ENCODE peak calls at places on chromosomes 6 and 20, in ten cellular contexts. One of them, this sample, is unnamed.

GRCh38 chr20:63895886-63896135 is 885 bp downstream of the DNAJC5 start:
- DNase-seq in astrocyte of the cerebellum: no peak
- DNase-seq in fibroblast of lung: peak
- DNase-seq in GM23248: peak
- DNase-seq in fibroblast of pulmonary artery: peak
- DNase-seq in left ventricle myocardium inferior: no peak
- DNase-seq in SK-N-SH: no peak
- DNase-seq in aorta: no peak
- DNase-seq in A549: no peak
- DNase-seq in ascending aorta: no peak
- DNase-seq in this sample: peak

GRCh38 chr20:12053348-12053747 is 135.7 kb downstream of the BTBD3 start:
- DNase-seq in GM23248: peak
- DNase-seq in ascending aorta: no peak
- DNase-seq in left ventricle myocardium inferior: no peak
- DNase-seq in A549: no peak
- DNase-seq in astrocyte of the cerebellum: peak
- DNase-seq in SK-N-SH: no peak
- DNase-seq in fibroblast of pulmonary artery: peak
- DNase-seq in aorta: no peak
- DNase-seq in fibroblast of lung: peak
- DNase-seq in this sample: peak

GRCh38 chr6:19812512-19813119 is 24.6 kb upstream of the ID4 start:
- DNase-seq in astrocyte of the cerebellum: peak
- DNase-seq in fibroblast of lung: peak
- DNase-seq in A549: peak
- DNase-seq in ascending aorta: no peak
- DNase-seq in aorta: no peak
- DNase-seq in left ventricle myocardium inferior: no peak
- DNase-seq in SK-N-SH: peak
- DNase-seq in fibroblast of pulmonary artery: peak
- DNase-seq in GM23248: peak
- DNase-seq in this sample: peak

GRCh38 chr6:23735151-23735550 is 390.9 kb upstream of the NRSN1 start:
- DNase-seq in A549: no peak
- DNase-seq in fibroblast of lung: no peak
- DNase-seq in ascending aorta: no peak
- DNase-seq in SK-N-SH: no peak
- DNase-seq in aorta: no peak
- DNase-seq in left ventricle myocardium inferior: no peak
- DNase-seq in GM23248: peak
- DNase-seq in astrocyte of the cerebellum: no peak
- DNase-seq in fibroblast of pulmonary artery: no peak
- DNase-seq in this sample: no peak

GRCh38 chr6:46220351-46221220 is 49.8 kb upstream of the ENPP5 start:
- DNase-seq in A549: no peak
- DNase-seq in ascending aorta: no peak
- DNase-seq in left ventricle myocardium inferior: no peak
- DNase-seq in SK-N-SH: no peak
- DNase-seq in aorta: no peak
- DNase-seq in astrocyte of the cerebellum: no peak
- DNase-seq in GM23248: no peak
- DNase-seq in fibroblast of pulmonary artery: peak
- DNase-seq in fibroblast of lung: no peak
- DNase-seq in this sample: no peak

GRCh38 chr6:26032387-26033131 is 54.7 kb upstream of the HFE start:
- DNase-seq in aorta: peak
- DNase-seq in fibroblast of lung: peak
- DNase-seq in fibroblast of pulmonary artery: peak
- DNase-seq in SK-N-SH: no peak
- DNase-seq in ascending aorta: no peak
- DNase-seq in GM23248: peak
- DNase-seq in astrocyte of the cerebellum: no peak
- DNase-seq in left ventricle myocardium inferior: no peak
- DNase-seq in A549: no peak
- DNase-seq in this sample: peak

GRCh38 chr20:46151936-46152335 is 33.8 kb downstream of the CD40 start:
- DNase-seq in GM23248: no peak
- DNase-seq in fibroblast of lung: no peak
- DNase-seq in aorta: no peak
- DNase-seq in ascending aorta: no peak
- DNase-seq in SK-N-SH: peak
- DNase-seq in fibroblast of pulmonary artery: no peak
- DNase-seq in A549: peak
- DNase-seq in astrocyte of the cerebellum: no peak
- DNase-seq in left ventricle myocardium inferior: no peak
- DNase-seq in this sample: no peak

GRCh38 chr6:145147559-145147958 is 587.8 kb downstream of the EPM2A start:
- DNase-seq in A549: no peak
- DNase-seq in astrocyte of the cerebellum: peak
- DNase-seq in left ventricle myocardium inferior: no peak
- DNase-seq in SK-N-SH: no peak
- DNase-seq in fibroblast of lung: peak
- DNase-seq in ascending aorta: no peak
- DNase-seq in GM23248: peak
- DNase-seq in fibroblast of pulmonary artery: no peak
- DNase-seq in aorta: no peak
- DNase-seq in this sample: peak

GRCh38 chr6:142960098-142960497 is 15.1 kb upstream of the HIVEP2 start:
- DNase-seq in A549: no peak
- DNase-seq in fibroblast of lung: no peak
- DNase-seq in aorta: no peak
- DNase-seq in astrocyte of the cerebellum: no peak
- DNase-seq in GM23248: peak
- DNase-seq in fibroblast of pulmonary artery: peak
- DNase-seq in ascending aorta: no peak
- DNase-seq in SK-N-SH: no peak
- DNase-seq in left ventricle myocardium inferior: no peak
- DNase-seq in this sample: peak

GRCh38 chr6:170297577-170298330 is 6.9 kb upstream of the DLL1 start:
- DNase-seq in left ventricle myocardium inferior: no peak
- DNase-seq in GM23248: no peak
- DNase-seq in fibroblast of pulmonary artery: no peak
- DNase-seq in aorta: no peak
- DNase-seq in astrocyte of the cerebellum: no peak
- DNase-seq in A549: no peak
- DNase-seq in fibroblast of lung: no peak
- DNase-seq in ascending aorta: peak
- DNase-seq in SK-N-SH: no peak
- DNase-seq in this sample: no peak

GRCh38 chr6:170290306-170291128 is at the start of gene DLL1:
- DNase-seq in ascending aorta: peak
- DNase-seq in astrocyte of the cerebellum: no peak
- DNase-seq in fibroblast of lung: no peak
- DNase-seq in SK-N-SH: peak
- DNase-seq in fibroblast of pulmonary artery: peak
- DNase-seq in GM23248: peak
- DNase-seq in A549: no peak
- DNase-seq in aorta: peak
- DNase-seq in left ventricle myocardium inferior: peak
- DNase-seq in this sample: peak

GRCh38 chr6:158649289-158650143 is at the start of gene SYTL3:
- DNase-seq in A549: no peak
- DNase-seq in GM23248: peak
- DNase-seq in left ventricle myocardium inferior: no peak
- DNase-seq in astrocyte of the cerebellum: no peak
- DNase-seq in SK-N-SH: no peak
- DNase-seq in fibroblast of pulmonary artery: peak
- DNase-seq in aorta: peak
- DNase-seq in ascending aorta: peak
- DNase-seq in fibroblast of lung: peak
- DNase-seq in this sample: peak

GRCh38 chr6:32223258-32224235 is at the start of gene NOTCH4:
- DNase-seq in astrocyte of the cerebellum: no peak
- DNase-seq in A549: no peak
- DNase-seq in ascending aorta: peak
- DNase-seq in left ventricle myocardium inferior: peak
- DNase-seq in fibroblast of lung: no peak
- DNase-seq in SK-N-SH: no peak
- DNase-seq in GM23248: no peak
- DNase-seq in fibroblast of pulmonary artery: no peak
- DNase-seq in aorta: no peak
- DNase-seq in this sample: no peak

GRCh38 chr6:17054647-17055046 is 47.2 kb upstream of the STMND1 start:
- DNase-seq in SK-N-SH: no peak
- DNase-seq in A549: no peak
- DNase-seq in left ventricle myocardium inferior: no peak
- DNase-seq in fibroblast of pulmonary artery: no peak
- DNase-seq in GM23248: no peak
- DNase-seq in astrocyte of the cerebellum: no peak
- DNase-seq in aorta: no peak
- DNase-seq in fibroblast of lung: no peak
- DNase-seq in ascending aorta: no peak
- DNase-seq in this sample: no peak

GRCh38 chr6:45491048-45491447 is 113.3 kb upstream of the SUPT3H start:
- DNase-seq in A549: no peak
- DNase-seq in fibroblast of pulmonary artery: no peak
- DNase-seq in astrocyte of the cerebellum: no peak
- DNase-seq in SK-N-SH: no peak
- DNase-seq in GM23248: no peak
- DNase-seq in aorta: no peak
- DNase-seq in left ventricle myocardium inferior: no peak
- DNase-seq in ascending aorta: no peak
- DNase-seq in fibroblast of lung: peak
- DNase-seq in this sample: no peak

GRCh38 chr6:169293196-169293595 is 39.5 kb upstream of the THBS2 start:
- DNase-seq in GM23248: peak
- DNase-seq in left ventricle myocardium inferior: no peak
- DNase-seq in A549: no peak
- DNase-seq in fibroblast of lung: peak
- DNase-seq in aorta: no peak
- DNase-seq in astrocyte of the cerebellum: no peak
- DNase-seq in ascending aorta: no peak
- DNase-seq in SK-N-SH: no peak
- DNase-seq in fibroblast of pulmonary artery: peak
- DNase-seq in this sample: peak

GRCh38 chr6:45479834-45480696 is 102.3 kb upstream of the SUPT3H start:
- DNase-seq in fibroblast of pulmonary artery: peak
- DNase-seq in left ventricle myocardium inferior: no peak
- DNase-seq in SK-N-SH: no peak
- DNase-seq in fibroblast of lung: peak
- DNase-seq in astrocyte of the cerebellum: peak
- DNase-seq in GM23248: peak
- DNase-seq in ascending aorta: no peak
- DNase-seq in A549: no peak
- DNase-seq in aorta: no peak
- DNase-seq in this sample: no peak

GRCh38 chr6:113122060-113122459 is 735.1 kb upstream of the MARCKS start:
- DNase-seq in GM23248: peak
- DNase-seq in fibroblast of pulmonary artery: peak
- DNase-seq in astrocyte of the cerebellum: peak
- DNase-seq in SK-N-SH: no peak
- DNase-seq in ascending aorta: no peak
- DNase-seq in aorta: no peak
- DNase-seq in left ventricle myocardium inferior: no peak
- DNase-seq in fibroblast of lung: peak
- DNase-seq in A549: peak
- DNase-seq in this sample: peak

GRCh38 chr6:48281217-48281616 is 170.2 kb upstream of the PTCHD4 start:
- DNase-seq in GM23248: no peak
- DNase-seq in left ventricle myocardium inferior: no peak
- DNase-seq in ascending aorta: no peak
- DNase-seq in fibroblast of pulmonary artery: no peak
- DNase-seq in SK-N-SH: no peak
- DNase-seq in aorta: no peak
- DNase-seq in fibroblast of lung: no peak
- DNase-seq in astrocyte of the cerebellum: no peak
- DNase-seq in A549: no peak
- DNase-seq in this sample: no peak

GRCh38 chr6:44222987-44223470 is 366 bp upstream of the SLC29A1 start:
- DNase-seq in astrocyte of the cerebellum: no peak
- DNase-seq in SK-N-SH: no peak
- DNase-seq in GM23248: peak
- DNase-seq in aorta: no peak
- DNase-seq in fibroblast of lung: no peak
- DNase-seq in ascending aorta: peak
- DNase-seq in fibroblast of pulmonary artery: no peak
- DNase-seq in left ventricle myocardium inferior: no peak
- DNase-seq in A549: peak
- DNase-seq in this sample: no peak
- H3K4me3 ChIP-seq in astrocyte of the cerebellum: peak
- H3K4me3 ChIP-seq in SK-N-SH: peak
- H3K4me3 ChIP-seq in GM23248: peak
- H3K4me3 ChIP-seq in aorta: peak
- H3K4me3 ChIP-seq in fibroblast of lung: peak
- H3K4me3 ChIP-seq in ascending aorta: peak
- H3K4me3 ChIP-seq in fibroblast of pulmonary artery: peak
- H3K4me3 ChIP-seq in left ventricle myocardium inferior: peak
- H3K4me3 ChIP-seq in A549: peak
- H3K4me3 ChIP-seq in this sample: peak

GRCh38 chr6:115947964-115948541 is 112.6 kb downstream of the FRK start:
- DNase-seq in A549: no peak
- DNase-seq in GM23248: no peak
- DNase-seq in aorta: no peak
- DNase-seq in fibroblast of pulmonary artery: no peak
- DNase-seq in ascending aorta: no peak
- DNase-seq in left ventricle myocardium inferior: no peak
- DNase-seq in SK-N-SH: no peak
- DNase-seq in fibroblast of lung: no peak
- DNase-seq in astrocyte of the cerebellum: no peak
- DNase-seq in this sample: no peak
- H3K4me3 ChIP-seq in A549: no peak
- H3K4me3 ChIP-seq in GM23248: no peak
- H3K4me3 ChIP-seq in aorta: no peak
- H3K4me3 ChIP-seq in fibroblast of pulmonary artery: no peak
- H3K4me3 ChIP-seq in ascending aorta: no peak
- H3K4me3 ChIP-seq in left ventricle myocardium inferior: no peak
- H3K4me3 ChIP-seq in SK-N-SH: no peak
- H3K4me3 ChIP-seq in fibroblast of lung: no peak
- H3K4me3 ChIP-seq in astrocyte of the cerebellum: no peak
- H3K4me3 ChIP-seq in this sample: no peak

GRCh38 chr20:41645372-41645771 is 27.2 kb upstream of the CHD6 start:
- DNase-seq in ascending aorta: no peak
- DNase-seq in astrocyte of the cerebellum: no peak
- DNase-seq in A549: no peak
- DNase-seq in fibroblast of lung: no peak
- DNase-seq in fibroblast of pulmonary artery: no peak
- DNase-seq in left ventricle myocardium inferior: no peak
- DNase-seq in GM23248: no peak
- DNase-seq in SK-N-SH: no peak
- DNase-seq in aorta: no peak
- DNase-seq in this sample: no peak
- H3K4me3 ChIP-seq in ascending aorta: no peak
- H3K4me3 ChIP-seq in astrocyte of the cerebellum: no peak
- H3K4me3 ChIP-seq in A549: no peak
- H3K4me3 ChIP-seq in fibroblast of lung: no peak
- H3K4me3 ChIP-seq in fibroblast of pulmonary artery: no peak
- H3K4me3 ChIP-seq in left ventricle myocardium inferior: no peak
- H3K4me3 ChIP-seq in GM23248: no peak
- H3K4me3 ChIP-seq in SK-N-SH: no peak
- H3K4me3 ChIP-seq in aorta: no peak
- H3K4me3 ChIP-seq in this sample: no peak

DNA sequence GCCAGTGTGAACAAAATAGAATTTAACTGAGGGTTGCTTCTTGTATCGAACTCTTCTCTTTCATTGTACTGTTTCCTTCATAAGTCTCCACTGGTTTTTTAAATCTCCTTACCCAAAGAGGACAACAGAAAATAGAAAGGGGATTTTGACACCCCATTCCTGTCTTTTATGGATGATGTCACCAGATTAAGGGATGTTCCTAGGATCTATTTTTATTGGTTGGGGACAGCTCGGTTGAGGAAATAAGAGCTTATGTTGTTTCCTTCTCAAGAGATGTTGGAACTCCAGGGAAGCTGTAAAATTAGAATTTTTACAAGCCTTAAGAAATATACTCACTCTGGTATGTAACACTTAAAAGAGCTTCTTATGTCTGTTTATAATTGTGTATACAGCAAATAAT is 171.5 kb downstream of the PHF3 start:
- DNase-seq in astrocyte of the cerebellum: no peak
- DNase-seq in fibroblast of lung: no peak
- DNase-seq in ascending aorta: no peak
- DNase-seq in fibroblast of pulmonary artery: peak
- DNase-seq in left ventricle myocardium inferior: no peak
- DNase-seq in SK-N-SH: no peak
- DNase-seq in A549: no peak
- DNase-seq in GM23248: no peak
- DNase-seq in aorta: no peak
- DNase-seq in this sample: no peak
- H3K4me3 ChIP-seq in astrocyte of the cerebellum: no peak
- H3K4me3 ChIP-seq in fibroblast of lung: no peak
- H3K4me3 ChIP-seq in ascending aorta: no peak
- H3K4me3 ChIP-seq in fibroblast of pulmonary artery: peak
- H3K4me3 ChIP-seq in left ventricle myocardium inferior: no peak
- H3K4me3 ChIP-seq in SK-N-SH: no peak
- H3K4me3 ChIP-seq in A549: no peak
- H3K4me3 ChIP-seq in GM23248: no peak
- H3K4me3 ChIP-seq in aorta: no peak
- H3K4me3 ChIP-seq in this sample: no peak

This sample was measured in fibroblast of the aortic adventitia.